ENCODE peak calls at places on chromosomes 1 and 21, in ten cellular contexts. M is Karpas-422, U is GM23338, X is OCI-LY7, H is hepatocyte, J is neural progenitor cell, P is PC-3, Q is IMR-90, G is fibroblast of lung, I is H9. L is an unnamed sample. For H4K20me1, the result is how much of the 10 kb centered on the place peaks cover.

GRCh38 chr1:50829010-50829958 is 130.8 kb downstream of the FAF1 start:
- DNase-seq in I (no peak), X (no peak), M (no peak), J (no peak), U (no peak), P (no peak), H (no peak), G (no peak), Q (no peak), L (no peak)

GRCh38 chr1:228983231-228983660 is 248.0 kb downstream of the RHOU start:
- DNase-seq in M (no peak), G (no peak), H (no peak), J (no peak), Q (no peak), P (no peak), U (no peak), X (no peak), I (peak), L (no peak)

GRCh38 chr1:21255943-21256320 is 34.3 kb downstream of the ECE1 start:
- DNase-seq in J (no peak), I (no peak), X (no peak), U (no peak), H (no peak), P (no peak), M (no peak), G (no peak), Q (no peak), L (no peak)

GRCh38 chr1:238254935-238255334 is 364.2 kb upstream of the ZP4 start:
- DNase-seq in X (no peak), U (peak), M (no peak), G (no peak), J (peak), Q (no peak), H (no peak), I (no peak), P (no peak), L (no peak)

GRCh38 chr1:180672105-180672504 is 40.3 kb downstream of the XPR1 start:
- DNase-seq in G (peak), X (no peak), J (no peak), P (peak), U (no peak), H (no peak), Q (peak), M (no peak), I (no peak), L (no peak)

GRCh38 chr1:163084330-163084729 is 15.2 kb downstream of the RGS4 start:
- DNase-seq in P (peak), M (no peak), X (no peak), I (no peak), U (no peak), H (no peak), J (no peak), Q (peak), G (peak), L (no peak)

GRCh38 chr1:110134050-110134595 is 16.2 kb upstream of the SLC6A17 start:
- DNase-seq in H (no peak), X (no peak), Q (peak), U (no peak), G (no peak), M (no peak), J (no peak), P (no peak), I (no peak), L (no peak)

GRCh38 chr1:36366091-36366661 is 19.5 kb downstream of the STK40 start:
- DNase-seq in M (no peak), X (peak), H (peak), G (peak), U (peak), P (no peak), J (peak), Q (peak), I (peak), L (no peak)

GRCh38 chr1:229002037-229002436 is 266.8 kb downstream of the RHOU start:
- DNase-seq in J (no peak), U (no peak), Q (no peak), H (no peak), X (no peak), P (no peak), G (no peak), I (no peak), M (no peak), L (no peak)

DNA sequence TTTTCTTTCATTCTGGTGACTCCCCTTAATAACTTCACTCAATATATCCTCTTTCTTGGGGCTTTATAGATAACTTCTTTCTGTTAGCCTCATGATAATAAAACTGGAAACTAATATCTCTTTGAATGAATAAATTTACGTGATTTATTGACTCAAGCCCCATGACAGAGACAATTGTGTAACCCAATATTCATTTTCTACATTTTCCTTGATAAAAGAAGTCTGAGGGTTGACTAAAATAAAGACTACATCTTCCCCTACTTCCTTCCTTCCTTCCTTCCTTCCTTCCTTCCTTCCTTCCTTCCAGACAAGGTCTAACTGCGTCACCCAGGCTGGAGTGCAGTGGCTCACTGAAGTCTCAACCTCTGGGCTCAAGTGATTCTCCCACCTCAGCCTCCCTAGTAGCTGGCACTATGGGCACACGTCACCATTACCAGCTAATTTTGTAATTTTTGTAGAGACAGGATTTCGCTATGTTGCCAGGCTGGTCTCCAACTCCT is 85.1 kb downstream of the CYYR1 start:
- DNase-seq in M (no peak), U (no peak), J (no peak), I (no peak), Q (no peak), P (no peak), G (no peak), X (no peak), H (no peak), L (no peak)
- H4K20me1 ChIP-seq in M (under half), U (under half), J (under half), I (under half), Q (under half), P (under half), G (under half), X (under half), H (under half), L (under half)

DNA sequence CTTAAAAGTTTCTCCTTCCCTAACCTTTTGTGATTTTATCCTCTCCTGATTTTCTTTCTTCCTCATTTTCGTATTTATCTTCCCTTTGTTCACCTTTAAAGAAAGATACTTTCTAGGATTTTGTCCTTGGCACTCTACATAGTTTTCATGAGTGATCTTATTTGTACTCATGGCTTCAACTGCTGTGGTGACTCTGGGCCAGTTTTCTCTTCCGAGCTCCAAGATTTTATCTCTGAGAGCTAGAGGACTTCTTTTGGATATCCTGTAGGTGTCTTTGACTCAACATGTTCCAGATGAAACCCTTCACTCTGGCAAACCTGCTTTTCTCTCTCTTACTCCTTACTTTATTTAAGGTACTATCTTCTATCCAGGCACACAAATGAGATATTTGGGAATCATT is 53.7 kb upstream of the MACF1 start:
- DNase-seq in P (no peak), J (no peak), G (no peak), Q (no peak), X (no peak), H (no peak), M (no peak), U (no peak), I (no peak), L (no peak)
- H4K20me1 ChIP-seq in P (under half), J (half or more), G (under half), Q (under half), X (under half), H (under half), M (under half), U (under half), I (under half), L (under half)

GRCh38 chr1:202786804-202787203 is 21.4 kb downstream of the KDM5B start:
- DNase-seq in J (no peak), X (no peak), Q (peak), P (no peak), I (no peak), M (no peak), G (no peak), H (no peak), U (no peak), L (no peak)
- H4K20me1 ChIP-seq in J (half or more), X (under half), Q (half or more), P (under half), I (under half), M (under half), G (under half), H (half or more), U (half or more), L (under half)

GRCh38 chr1:6591644-6592043 is 11.0 kb downstream of the KLHL21 start:
- DNase-seq in X (no peak), U (no peak), G (no peak), H (no peak), J (no peak), I (no peak), M (no peak), P (no peak), Q (no peak), L (no peak)
- H4K20me1 ChIP-seq in X (under half), U (under half), G (under half), H (under half), J (under half), I (under half), M (under half), P (under half), Q (half or more), L (under half)

DNA sequence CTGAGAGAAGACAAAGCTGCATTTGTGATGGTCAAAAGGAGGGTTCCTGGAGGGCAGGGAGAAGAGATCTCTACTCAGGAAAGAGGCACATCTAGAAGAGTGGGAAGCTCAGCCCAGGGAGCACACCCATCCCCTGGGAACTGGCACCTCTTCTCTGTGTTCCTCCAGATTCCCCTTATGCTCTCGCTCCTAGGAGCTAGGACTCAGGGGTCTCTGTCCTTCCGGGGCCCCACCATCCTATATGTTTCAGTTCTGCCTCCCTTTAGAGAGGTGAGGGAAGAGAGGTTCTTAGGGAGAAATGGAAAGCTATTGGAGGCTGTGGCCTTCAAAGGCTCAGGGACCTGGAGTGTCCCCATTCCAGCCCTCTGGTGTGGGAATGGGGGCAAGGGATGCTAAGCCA is 4.6 kb upstream of the PPM1J start:
- DNase-seq in I (no peak), P (no peak), J (no peak), Q (no peak), H (no peak), M (no peak), U (no peak), X (no peak), G (no peak), L (no peak)
- H4K20me1 ChIP-seq in I (under half), P (under half), J (under half), Q (under half), H (under half), M (under half), U (under half), X (under half), G (under half), L (under half)

GRCh38 chr21:44800971-44801467 is 601 bp downstream of the UBE2G2 start:
- DNase-seq in J (peak), U (peak), Q (peak), G (peak), P (peak), I (no peak), X (peak), H (peak), M (peak), L (no peak)
- H4K20me1 ChIP-seq in J (under half), U (under half), Q (under half), G (under half), P (under half), I (under half), X (under half), H (under half), M (under half), L (under half)